ENCODE peak calls at places on chromosomes 2 and 18, in six cellular contexts. S is T1000; O is putamen; J is cortex of kidney; W is ELF-1; Z is stimulated activated CD4-positive, alpha-beta T cell treated with anti-CD3 and anti-CD28 coated beads, Interleukin-1b, Interleukin-23, amount 100 ng/mL, for 24 hours. V is an unnamed sample.
A peak's percentile ranks its signal among the peaks of the same experiment; 100 is the strongest.

GRCh38 chr18:66141716-66142115 is 390.9 kb downstream of the CDH7 start:
- DNase-seq in W (no peak), O (no peak), S (no peak), J (no peak), Z (no peak), V (no peak)

GRCh38 chr2:107364361-107364950 is 462.2 kb upstream of the RGPD4 start:
- DNase-seq in W (no peak), O (no peak), J (no peak), Z (no peak), S (no peak), V (no peak)

GRCh38 chr18:34913837-34914755 is 127.1 kb upstream of the MAPRE2 start:
- DNase-seq in J (no peak), O (peak; percentile 84), Z (no peak), W (peak; percentile 18), S (no peak), V (no peak)

GRCh38 chr2:240811346-240812300 is 8.4 kb downstream of the KIF1A start:
- DNase-seq in W (no peak), S (no peak), J (no peak), O (no peak), Z (no peak), V (no peak)

GRCh38 chr18:63980896-63981454 is 11.1 kb downstream of the SERPINB8 start:
- DNase-seq in Z (no peak), O (no peak), S (no peak), W (no peak), J (no peak), V (no peak)

GRCh38 chr18:3498705-3499451 is 48.9 kb downstream of the TGIF1 start:
- DNase-seq in W (peak; percentile 71), O (no peak), J (peak; percentile 17), Z (no peak), S (no peak), V (peak; percentile 35)

GRCh38 chr2:63029058-63029457 is 21.6 kb upstream of the OTX1 start:
- DNase-seq in S (no peak), O (no peak), W (no peak), Z (no peak), J (no peak), V (no peak)

GRCh38 chr2:46780801-46781445 is 134.7 kb downstream of the MCFD2 start:
- DNase-seq in Z (no peak), W (peak; percentile 68), S (no peak), J (no peak), O (no peak), V (no peak)

GRCh38 chr2:67650292-67651133 is 253.4 kb downstream of the ETAA1 start:
- DNase-seq in J (no peak), Z (no peak), O (peak; percentile 34), S (peak; percentile 75), W (peak; percentile 70), V (peak; percentile 87)

GRCh38 chr18:12455511-12455910 is 47.8 kb downstream of the PRELID3A start:
- DNase-seq in Z (no peak), J (no peak), W (no peak), O (peak; percentile 97), S (no peak), V (no peak)

GRCh38 chr2:165746501-165746900 is 47.5 kb downstream of the GALNT3 start:
- DNase-seq in S (no peak), J (no peak), O (no peak), Z (no peak), W (no peak), V (no peak)

GRCh38 chr2:229901819-229902218 is 20.0 kb downstream of the TRIP12 start:
- DNase-seq in Z (no peak), O (no peak), W (peak; percentile 30), S (no peak), J (no peak), V (no peak)

GRCh38 chr2:105517814-105518705 is 119.2 kb upstream of the FHL2 start:
- DNase-seq in J (no peak), Z (no peak), O (peak; percentile 17), S (peak; percentile 48), W (no peak), V (no peak)

GRCh38 chr2:7014201-7014640 is 97.0 kb downstream of the RNF144A start:
- DNase-seq in W (no peak), J (no peak), S (no peak), Z (no peak), O (peak; percentile 74), V (no peak)